ENCODE peak calls at places on chromosomes 6 and 20, in five cellular contexts. R is stomach, Y is prostate gland, H is breast epithelium, K is tibial nerve. T is an unnamed sample. For H3K27me3, the result is how much of the 10 kb centered on the place peaks cover.

GRCh38 chr6:152952866-152953509 is 29.9 kb downstream of the FBXO5 start:
- DNase-seq in R (no peak), Y (no peak), H (no peak), K (no peak), T (no peak)

GRCh38 chr6:105321207-105321606 is 81.7 kb downstream of the PREP start:
- DNase-seq in R (peak), Y (peak), H (peak), K (no peak), T (no peak)

GRCh38 chr6:85824329-85824728 is 181.6 kb upstream of the SYNCRIP start:
- DNase-seq in R (no peak), Y (no peak), H (no peak), K (no peak), T (no peak)

GRCh38 chr6:149235130-149235561 is 82.4 kb upstream of the TAB2 start:
- DNase-seq in R (no peak), Y (no peak), H (no peak), K (peak), T (no peak)

GRCh38 chr6:131519670-131520436 is 53.2 kb upstream of the ARG1 start:
- DNase-seq in R (no peak), Y (peak), H (no peak), K (peak), T (no peak)

GRCh38 chr20:6086868-6087267 is 33.0 kb upstream of the LRRN4 start:
- DNase-seq in R (no peak), Y (peak), H (no peak), K (no peak), T (no peak)

GRCh38 chr6:75130784-75131183 is 75.1 kb downstream of the COL12A1 start:
- DNase-seq in R (no peak), Y (no peak), H (no peak), K (no peak), T (no peak)

GRCh38 chr6:137233561-137234504 is 14.6 kb upstream of the IFNGR1 start:
- DNase-seq in R (no peak), Y (peak), H (no peak), K (peak), T (peak)

GRCh38 chr6:135901776-135902524 is 50.4 kb downstream of the PDE7B start:
- DNase-seq in R (no peak), Y (no peak), H (no peak), K (peak), T (peak)

GRCh38 chr20:47561175-47561574 is 59.5 kb downstream of the NCOA3 start:
- DNase-seq in R (no peak), Y (no peak), H (no peak), K (no peak), T (no peak)

GRCh38 chr6:77172578-77172977 is 290.7 kb downstream of the HTR1B start:
- DNase-seq in R (no peak), Y (no peak), H (no peak), K (no peak), T (no peak)

GRCh38 chr20:63633732-63634131 is 6.8 kb upstream of the GMEB2 start:
- DNase-seq in R (no peak), Y (no peak), H (no peak), K (no peak), T (no peak)

GRCh38 chr6:55276745-55277627 is 50.3 kb upstream of the GFRAL start:
- DNase-seq in R (no peak), Y (peak), H (no peak), K (peak), T (peak)

GRCh38 chr6:99612551-99613397 is 6.1 kb downstream of the PRDM13 start:
- DNase-seq in R (no peak), Y (no peak), H (no peak), K (no peak), T (no peak)

GRCh38 chr6:109713097-109713496 is 22.0 kb downstream of the FIG4 start:
- DNase-seq in R (no peak), Y (no peak), H (no peak), K (no peak), T (no peak)

GRCh38 chr6:40999498-41000070 is 39.4 kb downstream of the UNC5CL start:
- DNase-seq in R (peak), Y (peak), H (peak), K (peak), T (peak)

GRCh38 chr6:123803862-123804681 is at the start of gene NKAIN2:
- DNase-seq in R (no peak), Y (no peak), H (no peak), K (no peak), T (no peak)

GRCh38 chr6:47478233-47479155 is 905 bp downstream of the CD2AP start:
- DNase-seq in R (no peak), Y (peak), H (peak), K (peak), T (no peak)

GRCh38 chr20:46122071-46122470 is 4.0 kb downstream of the CD40 start:
- DNase-seq in R (peak), Y (no peak), H (no peak), K (no peak), T (no peak)

GRCh38 chr6:1778693-1779235 is 169.0 kb downstream of the FOXC1 start:
- DNase-seq in R (no peak), Y (no peak), H (no peak), K (no peak), T (no peak)

GRCh38 chr6:146361367-146361924 is 182.2 kb upstream of the RAB32 start:
- DNase-seq in R (no peak), Y (no peak), H (no peak), K (no peak), T (no peak)

GRCh38 chr6:169908403-169908933 is 157.0 kb downstream of the ERMARD start:
- DNase-seq in R (no peak), Y (no peak), H (no peak), K (no peak), T (no peak)

GRCh38 chr6:132790450-132790849 is 8.0 kb downstream of the SLC18B1 start:
- DNase-seq in R (no peak), Y (no peak), H (no peak), K (no peak), T (no peak)

GRCh38 chr6:45896783-45897441 is 118.7 kb downstream of the CLIC5 start:
- DNase-seq in R (no peak), Y (no peak), H (no peak), K (no peak), T (no peak)

GRCh38 chr20:34046330-34046729 is 52.6 kb downstream of the RALY start:
- DNase-seq in R (no peak), Y (no peak), H (no peak), K (no peak), T (no peak)

GRCh38 chr20:34074101-34074760 is 37.8 kb downstream of the EIF2S2 start:
- DNase-seq in R (no peak), Y (no peak), H (no peak), K (no peak), T (no peak)

GRCh38 chr6:118708055-118708454 is 56.7 kb upstream of the CEP85L start:
- DNase-seq in R (no peak), Y (no peak), H (no peak), K (no peak), T (no peak)

GRCh38 chr20:10861086-10861485 is 187.3 kb upstream of the JAG1 start:
- DNase-seq in R (no peak), Y (no peak), H (no peak), K (no peak), T (no peak)

GRCh38 chr6:88360203-88360797 is 194.2 kb upstream of the CNR1 start:
- DNase-seq in R (no peak), Y (no peak), H (no peak), K (no peak), T (no peak)

GRCh38 chr6:80464901-80465300 is 358.4 kb downstream of the BCKDHB start:
- DNase-seq in R (no peak), Y (no peak), H (no peak), K (no peak), T (no peak)

GRCh38 chr20:47493175-47493953 is 8.3 kb upstream of the NCOA3 start:
- DNase-seq in R (peak), Y (peak), H (peak), K (peak), T (peak)

GRCh38 chr6:130178692-130179091 is 44.1 kb downstream of the SAMD3 start:
- DNase-seq in R (no peak), Y (no peak), H (no peak), K (no peak), T (no peak)

GRCh38 chr6:22363166-22363965 is 66.5 kb upstream of the PRL start:
- DNase-seq in R (no peak), Y (peak), H (no peak), K (no peak), T (no peak)

GRCh38 chr20:43831496-43832065 is 83.1 kb upstream of the TOX2 start:
- DNase-seq in R (no peak), Y (no peak), H (no peak), K (no peak), T (no peak)

GRCh38 chr6:158039571-158040050 is 57.9 kb downstream of the SYNJ2 start:
- DNase-seq in R (no peak), Y (no peak), H (no peak), K (no peak), T (no peak)

GRCh38 chr6:137798846-137799245 is 68.2 kb upstream of the TNFAIP3 start:
- DNase-seq in R (no peak), Y (no peak), H (no peak), K (no peak), T (no peak)

GRCh38 chr6:46042355-46042999 is 26.8 kb upstream of the CLIC5 start:
- DNase-seq in R (no peak), Y (no peak), H (no peak), K (no peak), T (no peak)

GRCh38 chr20:61884571-61885389 is 180.9 kb downstream of the TAF4 start:
- DNase-seq in R (no peak), Y (no peak), H (no peak), K (no peak), T (no peak)
- H3K4me3 ChIP-seq in R (no peak), Y (no peak), H (no peak), K (no peak), T (no peak)

DNA sequence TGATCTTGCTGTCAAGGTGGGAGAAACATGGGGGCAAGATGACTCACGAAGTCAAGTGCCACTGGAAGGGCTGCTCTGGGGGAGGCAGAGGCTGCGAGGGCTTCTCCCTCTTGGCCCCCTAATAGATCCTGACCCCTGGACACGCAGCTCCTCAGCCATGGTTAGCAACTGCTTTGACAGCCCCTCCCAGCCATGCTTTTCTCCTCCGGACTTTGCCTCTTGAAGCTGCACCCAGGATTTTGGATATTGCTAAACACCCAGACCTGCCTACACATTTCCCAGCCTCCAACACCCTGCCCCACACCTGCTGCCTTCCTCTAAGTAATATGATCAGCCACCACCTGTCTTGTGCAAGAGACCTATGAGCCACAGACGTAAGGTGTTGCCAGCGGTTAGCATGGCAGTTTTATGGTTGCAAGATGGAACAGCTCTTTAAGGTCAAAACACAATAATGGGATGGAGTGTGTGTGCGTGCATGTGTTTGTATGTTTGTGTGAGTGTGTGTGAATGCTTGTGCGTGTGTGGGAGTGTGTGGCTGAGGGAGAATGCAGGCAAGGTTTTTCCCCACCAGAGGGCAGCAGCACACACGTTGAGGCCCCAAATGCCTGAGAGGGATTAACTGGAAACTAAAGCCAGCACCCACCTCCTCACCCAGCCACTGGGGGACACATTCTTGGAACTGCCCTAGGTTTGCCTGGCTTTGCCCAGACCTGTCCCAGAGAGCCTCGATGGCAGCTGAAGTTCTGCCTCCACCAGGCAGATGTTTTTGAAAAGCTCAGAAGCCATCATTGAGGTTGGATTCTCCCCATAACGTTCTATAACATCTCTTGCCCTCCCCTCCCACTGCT is 2.5 kb downstream of the IP6K3 start:
- DNase-seq in R (peak), Y (peak), H (peak), K (peak), T (peak)
- TF ChIP-seq POLR2A in R (no peak), Y (no peak), H (no peak), K (no peak), T (no peak)

DNA sequence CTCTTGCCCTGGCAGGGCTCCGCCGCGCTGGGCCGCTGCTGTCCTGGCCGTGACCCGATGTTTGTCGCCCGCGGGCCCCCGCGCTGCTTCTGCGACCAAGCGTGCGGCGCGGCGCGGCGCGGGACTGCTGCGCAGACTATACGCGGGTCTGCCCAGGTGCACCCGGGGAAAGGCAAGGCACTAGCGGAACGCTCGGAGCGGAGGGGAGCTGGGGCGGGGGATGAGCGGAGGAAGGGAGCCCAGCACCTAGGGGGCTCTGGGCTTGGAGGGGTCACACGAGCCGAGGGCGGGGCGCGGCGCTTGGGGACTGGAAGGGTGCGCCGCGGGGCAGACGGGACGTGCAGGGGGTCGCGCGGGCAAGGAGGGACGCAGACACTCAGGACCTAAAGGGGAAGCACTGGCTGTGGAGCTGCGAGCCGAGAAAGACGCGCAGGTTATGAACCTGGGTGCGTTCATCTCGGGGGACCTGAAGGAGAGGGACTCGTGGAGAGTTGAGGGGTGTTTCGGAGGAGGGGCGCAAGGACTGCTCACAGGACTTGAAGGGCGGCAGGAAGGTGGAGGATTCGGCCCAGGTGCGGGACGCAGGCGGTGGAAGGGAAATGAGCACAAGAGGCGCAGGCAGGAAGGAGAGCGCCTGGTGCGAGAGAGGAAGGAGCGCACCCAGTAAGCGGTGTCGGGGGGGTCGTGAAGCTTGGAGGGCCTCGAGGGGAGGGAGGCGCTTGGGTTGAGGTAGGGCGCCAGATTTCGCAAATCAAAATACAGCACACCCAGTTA is 40.8 kb upstream of the ZNFX1 start:
- DNase-seq in R (no peak), Y (no peak), H (no peak), K (no peak), T (no peak)
- H3K27me3 ChIP-seq in R (under half), Y (under half), H (under half), K (half or more), T (under half)

DNA sequence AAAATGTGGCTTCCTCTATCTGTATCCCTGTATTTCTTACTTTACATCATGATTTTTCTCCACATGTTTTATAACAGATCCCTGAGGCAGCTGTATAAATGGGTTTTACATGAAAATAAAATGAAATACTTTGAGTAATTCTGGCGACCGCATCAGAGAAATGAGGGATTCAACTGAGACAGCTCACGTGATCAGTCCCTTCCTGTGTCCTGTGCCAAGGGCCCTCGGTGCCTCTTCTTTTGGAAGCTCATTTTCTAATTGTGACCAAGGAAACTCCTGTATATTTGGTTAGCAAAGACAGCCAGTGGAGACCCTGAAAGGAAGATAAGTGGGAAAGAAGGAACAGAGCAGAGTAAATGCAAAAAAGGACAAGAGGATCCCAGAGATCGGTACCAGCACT is 129.9 kb downstream of the FYN start:
- DNase-seq in R (no peak), Y (no peak), H (no peak), K (no peak), T (no peak)
- H3K4me3 ChIP-seq in R (no peak), Y (no peak), H (no peak), K (no peak), T (no peak)

DNA sequence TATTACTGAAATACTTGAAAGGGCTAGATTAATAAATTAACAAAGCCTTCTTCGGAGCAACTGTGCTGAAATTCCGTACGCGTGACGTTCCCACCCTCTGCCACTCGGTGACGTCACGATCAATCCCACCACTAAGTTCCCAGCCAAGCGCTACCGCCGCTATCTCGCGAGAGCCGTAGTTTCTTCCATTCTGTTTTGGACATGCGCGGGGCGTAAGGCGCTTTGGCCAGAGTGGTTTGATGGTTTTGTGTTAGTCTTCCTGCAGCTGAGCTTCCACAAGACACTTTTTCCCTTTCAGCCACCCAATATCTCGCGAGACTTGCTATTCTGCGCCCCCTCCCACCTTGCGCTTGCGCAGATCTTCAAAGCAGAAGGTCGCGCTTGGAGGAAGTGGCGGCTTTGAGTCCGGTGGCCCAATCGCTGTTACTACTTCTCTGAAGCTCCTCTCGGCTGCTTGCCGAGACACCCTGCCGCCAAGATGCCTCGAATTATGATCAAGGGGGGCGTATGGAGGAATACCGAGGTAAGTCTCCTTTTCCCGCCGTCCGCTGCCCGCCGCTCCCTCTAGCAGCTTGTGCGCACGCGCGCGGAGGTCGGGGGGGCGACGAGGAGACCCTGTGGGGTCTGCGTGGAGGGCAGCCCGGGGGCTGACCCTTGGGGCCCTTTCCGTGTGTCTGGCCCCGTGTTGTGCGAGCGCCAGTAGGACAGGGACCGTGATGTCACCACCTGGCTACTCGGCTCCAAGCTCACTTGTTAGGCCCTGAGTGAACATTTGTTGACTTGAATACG is at the start of gene CDC5L:
- DNase-seq in R (peak), Y (peak), H (peak), K (peak), T (peak)
- TF ChIP-seq POLR2A in R (no peak), Y (peak), H (peak), K (peak), T (peak)